ENCODE peak calls at places on chromosomes 5 and 9, in six cellular contexts. V is upper lobe of left lung, X is endothelial cell of umbilical vein, S is breast epithelium, O is GM12878, H is HCT116. Z is an unnamed sample. For H3K4me1, the result is how much of the 10 kb centered on the place peaks cover.

GRCh38 chr9:134089972-134090371 is 22.1 kb upstream of the BRD3 start:
- DNase-seq in V (no peak), X (no peak), S (peak), O (no peak), H (no peak), Z (no peak)

GRCh38 chr9:109164040-109164439 is 3.0 kb downstream of the FRRS1L start:
- DNase-seq in V (no peak), X (no peak), S (no peak), O (no peak), H (no peak), Z (no peak)

GRCh38 chr5:16902846-16903245 is 33.2 kb downstream of the MYO10 start:
- DNase-seq in V (no peak), X (no peak), S (no peak), O (no peak), H (no peak), Z (peak)

GRCh38 chr5:43066231-43066798 is 26.2 kb upstream of the ANXA2R start:
- DNase-seq in V (peak), X (peak), S (peak), O (peak), H (peak), Z (peak)

GRCh38 chr5:66982514-66982913 is 214.1 kb downstream of the CD180 start:
- DNase-seq in V (no peak), X (no peak), S (no peak), O (no peak), H (no peak), Z (no peak)

GRCh38 chr5:51902512-51902911 is 519.3 kb downstream of the ISL1 start:
- DNase-seq in V (no peak), X (no peak), S (no peak), O (no peak), H (no peak), Z (no peak)

GRCh38 chr5:151082976-151083651 is 2.3 kb upstream of the TNIP1 start:
- DNase-seq in V (peak), X (no peak), S (no peak), O (no peak), H (no peak), Z (peak)

GRCh38 chr5:36878421-36879088 is 2.0 kb downstream of the NIPBL start:
- DNase-seq in V (peak), X (peak), S (no peak), O (no peak), H (no peak), Z (no peak)

GRCh38 chr5:9927106-9927505 is 297.0 kb upstream of the TAS2R1 start:
- DNase-seq in V (no peak), X (no peak), S (no peak), O (no peak), H (no peak), Z (no peak)

GRCh38 chr5:150252489-150252888 is 37.1 kb downstream of the CAMK2A start:
- DNase-seq in V (no peak), X (no peak), S (no peak), O (no peak), H (no peak), Z (no peak)

GRCh38 chr5:127369772-127370171 is 79.2 kb downstream of the MEGF10 start:
- DNase-seq in V (no peak), X (no peak), S (no peak), O (no peak), H (no peak), Z (no peak)

GRCh38 chr5:128350705-128351104 is 187.3 kb downstream of the FBN2 start:
- DNase-seq in V (no peak), X (no peak), S (no peak), O (no peak), H (no peak), Z (no peak)

GRCh38 chr5:67404261-67405100 is 207.9 kb upstream of the CD180 start:
- DNase-seq in V (no peak), X (peak), S (no peak), O (no peak), H (no peak), Z (no peak)

GRCh38 chr5:169566202-169566601 is 17.4 kb upstream of the SPDL1 start:
- DNase-seq in V (no peak), X (no peak), S (no peak), O (no peak), H (no peak), Z (no peak)

GRCh38 chr5:55575815-55576583 is 41.2 kb upstream of the PLPP1 start:
- DNase-seq in V (no peak), X (no peak), S (no peak), O (no peak), H (no peak), Z (no peak)

GRCh38 chr9:129174724-129175514 is 3.1 kb downstream of the IER5L start:
- DNase-seq in V (peak), X (peak), S (peak), O (no peak), H (peak), Z (peak)

GRCh38 chr9:13480688-13481087 is 201.2 kb upstream of the MPDZ start:
- DNase-seq in V (no peak), X (no peak), S (no peak), O (no peak), H (no peak), Z (no peak)

GRCh38 chr5:132020568-132021339 is 9.3 kb upstream of the ACSL6 start:
- DNase-seq in V (no peak), X (no peak), S (no peak), O (no peak), H (no peak), Z (no peak)

GRCh38 chr5:78527054-78527884 is 121.3 kb downstream of the LHFPL2 start:
- DNase-seq in V (peak), X (peak), S (no peak), O (no peak), H (no peak), Z (no peak)

GRCh38 chr9:1233568-1233967 is 183.4 kb downstream of the DMRT2 start:
- DNase-seq in V (no peak), X (no peak), S (no peak), O (no peak), H (no peak), Z (no peak)
- H3K4me1 ChIP-seq in V (under half), X (under half), S (under half), O (under half), H (under half), Z (under half)

GRCh38 chr5:140221697-140222223 is 46.8 kb downstream of the CYSTM1 start:
- DNase-seq in V (peak), X (peak), S (no peak), O (no peak), H (peak), Z (no peak)
- TF ChIP-seq POLR2AphosphoS5 in V (no peak), X (no peak), S (no peak), O (no peak), H (peak), Z (no peak)

GRCh38 chr5:34530637-34531036 is 125.5 kb upstream of the RAI14 start:
- DNase-seq in V (no peak), X (peak), S (no peak), O (no peak), H (no peak), Z (no peak)
- H3K4me1 ChIP-seq in V (under half), X (under half), S (under half), O (under half), H (under half), Z (under half)

GRCh38 chr5:118125687-118126086 is 862.7 kb downstream of the DTWD2 start:
- DNase-seq in V (no peak), X (no peak), S (no peak), O (no peak), H (no peak), Z (no peak)
- TF ChIP-seq POLR2AphosphoS5 in V (no peak), X (no peak), S (no peak), O (no peak), H (no peak), Z (no peak)

GRCh38 chr9:95494416-95495371 is 22.1 kb downstream of the PTCH1 start:
- DNase-seq in V (no peak), X (no peak), S (no peak), O (peak), H (no peak), Z (peak)
- H3K4me1 ChIP-seq in V (under half), X (under half), S (under half), O (under half), H (under half), Z (under half)

DNA sequence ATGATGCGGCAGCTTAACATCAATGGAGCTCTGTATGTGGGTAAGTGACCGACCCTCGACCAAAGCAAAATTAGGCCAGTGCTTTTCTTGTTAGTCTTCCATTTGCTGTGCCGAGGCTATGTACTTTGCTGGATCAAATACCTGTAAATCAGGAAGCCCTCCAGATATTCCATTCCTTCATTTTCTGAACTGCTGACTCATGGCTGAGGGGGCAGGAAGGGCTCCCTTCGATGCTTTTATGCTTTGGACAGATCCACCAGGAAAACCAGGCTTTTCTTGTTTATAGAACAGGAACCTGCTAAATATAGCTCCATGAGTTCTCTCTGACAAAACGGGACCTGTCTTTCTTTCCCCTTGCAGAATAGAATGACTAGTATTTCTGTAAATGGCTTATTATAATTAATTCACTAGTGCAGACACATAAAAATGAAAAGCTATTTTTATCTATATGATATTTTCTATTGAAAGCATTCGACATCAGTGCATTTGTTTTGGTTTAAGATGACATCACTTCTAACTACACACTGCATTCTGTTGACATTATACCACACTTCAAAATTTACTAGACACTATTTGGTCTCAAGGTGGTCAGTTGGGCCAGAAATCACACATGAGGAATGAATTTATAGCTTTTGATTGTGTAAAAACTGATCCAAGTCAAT is 93.3 kb downstream of the LIFR start:
- DNase-seq in V (no peak), X (peak), S (no peak), O (no peak), H (no peak), Z (no peak)
- TF ChIP-seq POLR2AphosphoS5 in V (no peak), X (no peak), S (no peak), O (no peak), H (no peak), Z (no peak)

GRCh38 chr9:121984726-121985402 is 108.2 kb downstream of the TTLL11 start:
- DNase-seq in V (no peak), X (peak), S (no peak), O (no peak), H (no peak), Z (no peak)
- H3K4me1 ChIP-seq in V (under half), X (under half), S (under half), O (under half), H (under half), Z (under half)

GRCh38 chr5:136011427-136012001 is 17.3 kb upstream of the TGFBI start:
- DNase-seq in V (no peak), X (peak), S (no peak), O (no peak), H (peak), Z (no peak)
- TF ChIP-seq POLR2AphosphoS5 in V (no peak), X (no peak), S (no peak), O (no peak), H (no peak), Z (no peak)

DNA sequence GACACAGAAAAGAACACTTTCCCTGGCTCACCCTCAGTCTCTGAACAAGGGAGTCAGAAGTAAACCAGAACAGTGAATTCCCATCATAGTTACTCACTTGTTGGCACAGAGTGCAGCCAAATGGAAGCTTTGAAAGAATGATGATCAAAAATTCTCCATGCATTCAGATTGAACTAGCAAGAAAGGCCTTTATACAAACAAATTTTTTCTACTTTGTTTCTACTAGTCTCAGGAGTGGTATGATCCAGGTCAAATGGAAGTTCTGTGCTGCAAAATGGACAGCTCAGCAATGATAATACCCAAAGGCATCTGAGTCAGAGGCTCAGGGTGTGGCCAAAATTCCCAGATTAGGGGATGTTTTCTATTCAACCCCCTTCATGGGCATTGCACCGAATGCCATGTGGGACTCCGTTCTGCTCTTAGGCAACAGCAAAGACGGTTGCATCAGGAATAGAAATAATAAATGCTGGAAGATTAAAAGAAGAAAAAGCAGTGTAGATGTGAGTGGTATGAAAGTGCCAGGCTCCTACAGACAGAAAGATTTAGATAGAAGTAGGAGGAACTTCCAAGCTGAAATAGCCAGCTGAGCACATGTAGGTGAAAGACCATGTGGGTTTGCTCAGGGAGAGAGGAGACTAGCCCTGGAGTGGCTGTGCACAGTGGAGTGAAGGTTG is 24.0 kb upstream of the ASPN start:
- DNase-seq in V (no peak), X (no peak), S (no peak), O (no peak), H (no peak), Z (no peak)
- H3K4me1 ChIP-seq in V (under half), X (under half), S (under half), O (under half), H (under half), Z (half or more)

Z was measured in stomach.